ENCODE peak calls at places on chromosomes 3 and 15, in six cellular contexts. Y, F, X, E, O and U are unnamed samples.

GRCh38 chr3:101144080-101144479 is 150.9 kb upstream of the ABI3BP start:
- DNase-seq in Y (no peak), F (no peak), X (no peak), E (no peak), O (no peak), U (no peak)

GRCh38 chr3:45777111-45777752 is 19.1 kb downstream of the SLC6A20 start:
- DNase-seq in Y (no peak), F (no peak), X (no peak), E (no peak), O (no peak), U (no peak)

GRCh38 chr15:77716632-77717343 is 84.1 kb upstream of the LINGO1 start:
- DNase-seq in Y (no peak), F (no peak), X (no peak), E (no peak), O (no peak), U (peak)

GRCh38 chr15:76576526-76577279 is 240.1 kb downstream of the ISL2 start:
- DNase-seq in Y (no peak), F (no peak), X (peak), E (no peak), O (peak), U (no peak)

GRCh38 chr15:49134683-49135341 is 20.6 kb downstream of the COPS2 start:
- DNase-seq in Y (no peak), F (no peak), X (no peak), E (no peak), O (no peak), U (no peak)

GRCh38 chr15:24823473-24823872 is 131.3 kb upstream of the SNRPN start:
- DNase-seq in Y (peak), F (peak), X (no peak), E (peak), O (no peak), U (no peak)

GRCh38 chr15:48046813-48047483 is 73.8 kb upstream of the SLC24A5 start:
- DNase-seq in Y (no peak), F (peak), X (no peak), E (no peak), O (no peak), U (no peak)

GRCh38 chr3:51982352-51982837 is 940 bp upstream of the ACY1 start:
- DNase-seq in Y (peak), F (no peak), X (peak), E (no peak), O (no peak), U (peak)

GRCh38 chr3:106114220-106114619 is 245.4 kb upstream of the CBLB start:
- DNase-seq in Y (peak), F (no peak), X (no peak), E (no peak), O (no peak), U (no peak)

GRCh38 chr3:31918179-31919165 is 62.6 kb downstream of the OSBPL10 start:
- DNase-seq in Y (no peak), F (no peak), X (no peak), E (no peak), O (no peak), U (no peak)

GRCh38 chr3:147616998-147617619 is 207.9 kb downstream of the ZIC1 start:
- DNase-seq in Y (peak), F (no peak), X (no peak), E (no peak), O (no peak), U (no peak)

GRCh38 chr3:197811343-197811742 is 20.3 kb downstream of the LRCH3 start:
- DNase-seq in Y (no peak), F (no peak), X (no peak), E (no peak), O (no peak), U (peak)

GRCh38 chr3:72586694-72587093 is 261.6 kb downstream of the SHQ1 start:
- DNase-seq in Y (no peak), F (no peak), X (no peak), E (no peak), O (no peak), U (no peak)

GRCh38 chr3:56042326-56042951 is 425.8 kb downstream of the ERC2 start:
- DNase-seq in Y (peak), F (peak), X (no peak), E (peak), O (no peak), U (no peak)

GRCh38 chr15:90389513-90389912 is 1.5 kb downstream of the IQGAP1 start:
- DNase-seq in Y (no peak), F (no peak), X (no peak), E (no peak), O (no peak), U (no peak)

GRCh38 chr3:13011369-13012227 is 61.6 kb downstream of the IQSEC1 start:
- DNase-seq in Y (peak), F (no peak), X (peak), E (peak), O (no peak), U (peak)

GRCh38 chr15:100191161-100191560 is 150.6 kb downstream of the ADAMTS17 start:
- DNase-seq in Y (no peak), F (no peak), X (no peak), E (no peak), O (no peak), U (peak)

GRCh38 chr3:55494976-55495375 is 7.9 kb upstream of the WNT5A start:
- DNase-seq in Y (peak), F (no peak), X (no peak), E (no peak), O (no peak), U (no peak)

GRCh38 chr3:119559441-119559963 is at the start of gene CD80:
- DNase-seq in Y (peak), F (no peak), X (peak), E (peak), O (no peak), U (no peak)

GRCh38 chr3:67077656-67078055 is 79.5 kb downstream of the KBTBD8 start:
- DNase-seq in Y (no peak), F (no peak), X (no peak), E (no peak), O (no peak), U (no peak)

GRCh38 chr3:32084870-32085269 is 21.6 kb upstream of the GPD1L start:
- DNase-seq in Y (no peak), F (no peak), X (no peak), E (no peak), O (no peak), U (no peak)

GRCh38 chr3:129958715-129959114 is 15.8 kb upstream of the TRH start:
- DNase-seq in Y (no peak), F (no peak), X (no peak), E (no peak), O (no peak), U (no peak)

GRCh38 chr3:129950318-129951046 is 24.0 kb upstream of the TRH start:
- DNase-seq in Y (no peak), F (no peak), X (no peak), E (no peak), O (no peak), U (no peak)

GRCh38 chr3:129954509-129954908 is 20.0 kb upstream of the TRH start:
- DNase-seq in Y (no peak), F (no peak), X (no peak), E (no peak), O (no peak), U (no peak)

GRCh38 chr3:129947916-129948315 is 26.6 kb upstream of the TRH start:
- DNase-seq in Y (no peak), F (no peak), X (no peak), E (no peak), O (no peak), U (no peak)

DNA sequence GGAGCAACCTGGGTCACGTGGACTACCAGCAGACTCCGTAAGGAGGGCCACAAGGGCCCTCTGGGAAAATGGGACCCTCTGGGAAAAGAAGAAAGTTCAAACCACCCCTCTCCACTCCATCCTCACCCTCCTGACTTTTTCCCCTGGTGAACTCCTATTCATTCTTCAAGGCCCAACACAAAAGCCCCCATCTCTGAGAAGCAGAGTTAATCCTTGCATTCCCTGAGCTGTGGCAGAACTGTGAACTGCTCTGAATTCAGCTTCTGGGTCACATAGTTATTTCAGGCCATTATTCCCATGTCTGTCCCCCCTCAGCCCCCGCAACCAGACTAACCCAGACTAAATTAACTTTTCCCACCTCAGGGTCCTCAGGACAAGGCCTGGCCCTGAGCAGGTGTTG is 21.6 kb upstream of the TRH start:
- DNase-seq in Y (no peak), F (no peak), X (no peak), E (no peak), O (no peak), U (no peak)
- H3K27ac ChIP-seq in Y (no peak), F (peak), X (no peak), E (no peak), O (no peak), U (no peak)

GRCh38 chr3:176521531-176522175 is 675.6 kb downstream of the TBL1XR1 start:
- DNase-seq in Y (no peak), F (no peak), X (no peak), E (no peak), O (no peak), U (no peak)
- H3K4me3 ChIP-seq in Y (no peak), F (no peak), X (no peak), E (no peak), O (no peak), U (no peak)

DNA sequence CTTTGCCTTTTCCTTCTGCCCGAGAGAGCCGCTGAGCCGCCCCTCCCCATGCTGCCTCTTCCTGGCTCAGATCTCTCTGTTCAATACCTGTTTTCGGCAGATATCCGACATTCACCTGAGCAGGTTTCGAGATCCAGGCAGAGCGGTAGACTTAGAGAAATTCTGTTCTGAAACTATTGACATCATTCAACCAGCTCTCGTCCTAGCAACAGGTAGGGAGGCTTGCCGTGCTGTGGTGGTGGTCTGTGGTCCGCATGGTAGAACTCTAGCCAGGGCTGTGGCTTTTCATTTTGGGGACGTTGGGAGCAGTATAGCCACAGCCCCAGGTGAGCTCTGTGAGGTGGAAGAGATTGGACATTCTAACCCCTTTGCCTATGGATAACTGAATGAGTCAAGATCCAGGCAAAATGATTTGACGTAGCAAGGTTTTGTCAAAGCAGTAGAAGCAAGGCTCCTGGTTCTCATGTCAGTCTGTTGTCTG is 811 bp downstream of the TMEM62 start:
- DNase-seq in Y (peak), F (no peak), X (no peak), E (no peak), O (no peak), U (no peak)
- H3K27ac ChIP-seq in Y (peak), F (no peak), X (peak), E (peak), O (peak), U (peak)

GRCh38 chr15:58374147-58374546 is 57.6 kb upstream of the LIPC start:
- DNase-seq in Y (no peak), F (no peak), X (no peak), E (no peak), O (no peak), U (no peak)
- H3K4me3 ChIP-seq in Y (no peak), F (no peak), X (no peak), E (no peak), O (no peak), U (no peak)

DNA sequence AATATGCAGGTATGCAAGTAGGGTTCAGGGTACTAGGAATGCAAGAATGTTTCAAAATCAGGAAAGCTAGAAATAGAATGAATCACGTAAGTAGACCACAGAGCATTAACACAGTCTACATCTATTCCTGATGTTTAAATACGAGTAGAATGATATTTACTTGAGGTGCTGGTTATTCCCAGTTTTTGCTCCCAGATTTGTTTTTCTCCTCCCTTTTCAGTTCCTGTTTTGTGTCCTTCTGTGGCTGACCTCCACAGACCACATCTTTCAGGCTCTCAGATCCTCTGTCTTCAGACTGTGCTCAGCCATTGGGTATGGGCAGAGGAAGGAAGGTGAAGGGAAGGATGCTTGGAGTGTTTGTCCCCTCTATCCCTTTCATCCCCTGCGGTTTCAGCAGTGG is 276.5 kb downstream of the ZNF621 start:
- DNase-seq in Y (no peak), F (no peak), X (no peak), E (no peak), O (no peak), U (no peak)
- H3K27ac ChIP-seq in Y (no peak), F (no peak), X (no peak), E (no peak), O (no peak), U (no peak)

GRCh38 chr3:123424321-123424998 is 24.4 kb downstream of the ADCY5 start:
- DNase-seq in Y (no peak), F (no peak), X (no peak), E (no peak), O (peak), U (peak)

GRCh38 chr3:123423806-123424205 is 25.1 kb downstream of the ADCY5 start:
- DNase-seq in Y (no peak), F (no peak), X (no peak), E (no peak), O (no peak), U (no peak)

GRCh38 chr3:123421353-123422174 is 27.3 kb downstream of the ADCY5 start:
- DNase-seq in Y (peak), F (no peak), X (peak), E (no peak), O (peak), U (peak)

GRCh38 chr3:123422457-123422856 is 26.4 kb downstream of the ADCY5 start:
- DNase-seq in Y (no peak), F (no peak), X (no peak), E (no peak), O (no peak), U (peak)

GRCh38 chr3:123423026-123423425 is 25.9 kb downstream of the ADCY5 start:
- DNase-seq in Y (no peak), F (no peak), X (peak), E (no peak), O (no peak), U (peak)
- H3K4me3 ChIP-seq in Y (no peak), F (no peak), X (no peak), E (no peak), O (no peak), U (no peak)

GRCh38 chr3:25620508-25620907 is 44.2 kb downstream of the TOP2B start:
- DNase-seq in Y (no peak), F (no peak), X (no peak), E (no peak), O (no peak), U (no peak)

GRCh38 chr3:25621087-25621486 is 43.6 kb downstream of the TOP2B start:
- DNase-seq in Y (no peak), F (no peak), X (no peak), E (no peak), O (no peak), U (no peak)

GRCh38 chr3:25618043-25618442 is 46.7 kb downstream of the TOP2B start:
- DNase-seq in Y (peak), F (no peak), X (no peak), E (no peak), O (no peak), U (no peak)
- H3K27ac ChIP-seq in Y (no peak), F (no peak), X (no peak), E (no peak), O (no peak), U (no peak)

DNA sequence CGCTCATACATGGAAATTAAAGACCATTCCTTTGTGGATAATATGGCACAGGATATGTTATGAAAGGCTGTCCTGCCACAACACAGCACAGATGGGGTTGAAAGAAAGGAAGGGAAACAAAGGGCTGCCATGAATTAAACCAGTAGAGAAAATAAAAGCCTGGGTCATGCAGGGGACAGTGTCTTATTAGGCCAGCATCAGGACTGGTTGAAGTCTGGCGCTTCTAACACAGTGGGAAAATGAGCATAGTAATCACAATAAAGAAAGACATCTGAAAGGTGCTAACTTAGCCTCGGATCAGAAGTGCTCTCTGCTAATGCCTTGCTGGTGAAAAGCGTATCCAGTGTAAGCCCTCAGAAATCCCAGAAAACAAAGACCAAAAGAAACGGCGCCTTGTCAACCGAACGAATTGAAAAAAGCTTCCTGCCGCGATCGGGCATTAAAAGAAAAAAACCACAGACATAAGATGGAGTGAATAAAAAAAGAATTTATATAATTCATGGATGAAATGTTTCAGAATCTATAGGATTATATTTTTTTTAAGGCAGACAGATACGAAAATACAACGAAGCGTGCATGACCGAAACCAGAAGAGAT is 578 bp upstream of the MKRN3 start:
- DNase-seq in Y (no peak), F (peak), X (no peak), E (no peak), O (no peak), U (no peak)
- H3K4me3 ChIP-seq in Y (no peak), F (peak), X (no peak), E (peak), O (no peak), U (peak)

GRCh38 chr3:8500208-8500961 is 1.2 kb upstream of the LMCD1 start:
- DNase-seq in Y (peak), F (no peak), X (no peak), E (no peak), O (peak), U (no peak)

GRCh38 chr3:8500966-8501365 is 657 bp upstream of the LMCD1 start:
- DNase-seq in Y (no peak), F (no peak), X (no peak), E (no peak), O (no peak), U (peak)

GRCh38 chr3:8501388-8502131 is at the start of gene LMCD1:
- DNase-seq in Y (peak), F (peak), X (peak), E (peak), O (peak), U (peak)

GRCh38 chr3:8497582-8497981 is 4.0 kb upstream of the LMCD1 start:
- DNase-seq in Y (peak), F (no peak), X (no peak), E (no peak), O (no peak), U (no peak)

GRCh38 chr3:8499181-8499611 is 2.4 kb upstream of the LMCD1 start:
- DNase-seq in Y (peak), F (peak), X (no peak), E (no peak), O (no peak), U (no peak)
- H3K27ac ChIP-seq in Y (peak), F (peak), X (no peak), E (no peak), O (no peak), U (no peak)